ENCODE peak calls at places on chromosomes 6 and 20, in five cellular contexts. G, T, S, I and E are unnamed samples.

GRCh38 chr20:33348136-33348937 is 53.0 kb downstream of the CDK5RAP1 start:
- DNase-seq in T (no peak), S (no peak), G (no peak), I (no peak), E (no peak)

GRCh38 chr20:4068708-4069107 is 53.4 kb upstream of the RNF24 start:
- DNase-seq in T (no peak), S (no peak), G (no peak), I (no peak), E (no peak)

GRCh38 chr6:161838306-161839035 is 564.6 kb upstream of the AGPAT4 start:
- DNase-seq in S (no peak), G (no peak), I (no peak), T (peak; percentile 46), E (no peak)

GRCh38 chr6:16761469-16762264 is 407 bp upstream of the ATXN1 start:
- DNase-seq in S (no peak), T (peak; percentile 87), I (peak; percentile 81), G (no peak), E (peak; percentile 96)

GRCh38 chr6:92196320-92196719 is 1223.0 kb downstream of the EPHA7 start:
- DNase-seq in G (no peak), T (no peak), S (no peak), I (no peak), E (no peak)

GRCh38 chr20:60789399-60789798 is 462.7 kb upstream of the CDH4 start:
- DNase-seq in T (no peak), G (no peak), S (no peak), I (no peak), E (no peak)

GRCh38 chr6:106444777-106445507 is 84.4 kb downstream of the CRYBG1 start:
- DNase-seq in S (peak; percentile 45), G (peak; percentile 39), T (no peak), I (no peak), E (peak; percentile 55)

GRCh38 chr20:5652626-5653573 is 97.3 kb upstream of the SHLD1 start:
- DNase-seq in G (no peak), T (no peak), S (no peak), I (no peak), E (peak; percentile 54)

GRCh38 chr6:40906759-40907158 is 132.3 kb downstream of the UNC5CL start:
- DNase-seq in T (no peak), G (no peak), I (no peak), S (no peak), E (peak; percentile 81)

GRCh38 chr20:63702036-63702665 is 5.6 kb downstream of the ARFRP1 start:
- DNase-seq in T (no peak), S (no peak), G (no peak), I (no peak), E (no peak)

GRCh38 chr20:63381781-63382431 is 20.8 kb upstream of the CHRNA4 start:
- DNase-seq in S (no peak), T (peak; percentile 79), I (peak; percentile 47), G (peak; percentile 47), E (no peak)

GRCh38 chr20:12237772-12238171 is 320.1 kb downstream of the BTBD3 start:
- DNase-seq in I (no peak), T (no peak), G (no peak), S (no peak), E (peak; percentile 1)

GRCh38 chr6:43768983-43769525 is 957 bp upstream of the VEGFA start:
- DNase-seq in I (no peak), G (no peak), S (no peak), T (peak; percentile 13), E (peak; percentile 48)

GRCh38 chr6:2157441-2158127 is 87.8 kb downstream of the GMDS start:
- DNase-seq in I (no peak), T (no peak), S (no peak), G (no peak), E (peak; percentile 80)

GRCh38 chr20:56207656-56208055 is 40.9 kb upstream of the MC3R start:
- DNase-seq in I (no peak), G (no peak), T (no peak), S (no peak), E (no peak)

GRCh38 chr6:155936551-155936950 is 480.9 kb upstream of the NOX3 start:
- DNase-seq in G (no peak), T (no peak), S (no peak), I (no peak), E (no peak)

GRCh38 chr6:146770965-146771735 is 172.4 kb downstream of the ADGB start:
- DNase-seq in I (peak; percentile 13), T (no peak), G (no peak), S (no peak), E (peak; percentile 58)

GRCh38 chr6:34343823-34344222 is 48.6 kb downstream of the NUDT3 start:
- DNase-seq in G (no peak), I (no peak), S (no peak), T (no peak), E (no peak)

GRCh38 chr6:2949121-2949520 is 22.2 kb downstream of the SERPINB6 start:
- DNase-seq in S (no peak), I (no peak), T (no peak), G (no peak), E (no peak)

GRCh38 chr6:4588581-4588980 is 187.6 kb upstream of the CDYL start:
- DNase-seq in I (no peak), T (no peak), G (no peak), S (no peak), E (no peak)

GRCh38 chr6:154829970-154830369 is 96.8 kb downstream of the SCAF8 start:
- DNase-seq in G (no peak), T (no peak), S (no peak), I (no peak), E (no peak)